ENCODE peak calls at places on chromosome 13, in four cellular contexts. U is breast epithelium, P is right atrium auricular region, R is IMR-90. V is an unnamed sample. For H3K27me3, the result is how much of the 10 kb centered on the place peaks cover.

GRCh38 chr13:24263652-24264051 is 45.7 kb upstream of the C1QTNF9 start:
- DNase-seq in U (no peak), P (no peak), R (peak), V (no peak)

GRCh38 chr13:98575009-98575866 is 1.7 kb downstream of the STK24 start:
- DNase-seq in U (no peak), P (no peak), R (no peak), V (no peak)

GRCh38 chr13:80975903-80976302 is 635.0 kb upstream of the SPRY2 start:
- DNase-seq in U (no peak), P (no peak), R (no peak), V (no peak)

GRCh38 chr13:34410653-34411052 is 531.4 kb upstream of the NBEA start:
- DNase-seq in U (no peak), P (no peak), R (no peak), V (no peak)

GRCh38 chr13:110559429-110559943 is 2.0 kb downstream of the RAB20 start:
- DNase-seq in U (peak), P (no peak), R (peak), V (peak)

GRCh38 chr13:75319244-75319643 is 162.7 kb downstream of the TBC1D4 start:
- DNase-seq in U (no peak), P (no peak), R (peak), V (peak)

GRCh38 chr13:32059511-32059984 is 28.0 kb downstream of the FRY start:
- DNase-seq in U (no peak), P (no peak), R (no peak), V (no peak)

GRCh38 chr13:52809310-52809769 is 39.1 kb downstream of the PCDH8 start:
- DNase-seq in U (peak), P (no peak), R (peak), V (peak)

GRCh38 chr13:114222461-114222968 is 12.2 kb upstream of the CDC16 start:
- DNase-seq in U (no peak), P (no peak), R (peak), V (peak)

GRCh38 chr13:75514080-75515040 is 23.3 kb downstream of the COMMD6 start:
- DNase-seq in U (no peak), P (no peak), R (peak), V (no peak)

GRCh38 chr13:23905766-23906165 is 8.5 kb upstream of the C1QTNF9B start:
- DNase-seq in U (no peak), P (no peak), R (no peak), V (no peak)

GRCh38 chr13:70330697-70331361 is 222.6 kb upstream of the KLHL1 start:
- DNase-seq in U (no peak), P (no peak), R (no peak), V (peak)

DNA sequence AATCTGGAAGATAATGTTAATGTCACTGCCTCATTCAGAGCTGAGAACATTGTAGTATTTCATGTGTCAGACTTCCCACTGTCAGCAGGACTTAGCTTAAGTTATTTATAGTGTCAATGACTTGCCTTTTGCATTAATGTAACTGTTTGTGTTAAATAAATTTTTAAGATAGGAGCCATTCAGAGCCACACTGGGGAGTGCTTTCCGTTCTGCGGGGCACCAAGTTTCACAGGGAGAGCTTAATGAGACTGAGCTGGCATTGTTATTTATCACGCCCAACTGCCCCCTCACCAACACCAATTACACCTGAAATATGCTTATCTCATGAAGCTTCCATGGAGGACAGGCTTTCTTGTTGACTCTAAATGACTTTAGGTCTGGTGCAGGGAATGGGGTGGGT is 226.9 kb upstream of the UBL3 start:
- DNase-seq in U (no peak), P (no peak), R (no peak), V (no peak)
- TF ChIP-seq CTCF in U (no peak), P (no peak), R (no peak), V (no peak)

GRCh38 chr13:72508392-72508791 is 219.0 kb downstream of the MZT1 start:
- DNase-seq in U (no peak), P (no peak), R (no peak), V (no peak)
- H3K4me3 ChIP-seq in U (no peak), P (no peak), R (no peak), V (no peak)

DNA sequence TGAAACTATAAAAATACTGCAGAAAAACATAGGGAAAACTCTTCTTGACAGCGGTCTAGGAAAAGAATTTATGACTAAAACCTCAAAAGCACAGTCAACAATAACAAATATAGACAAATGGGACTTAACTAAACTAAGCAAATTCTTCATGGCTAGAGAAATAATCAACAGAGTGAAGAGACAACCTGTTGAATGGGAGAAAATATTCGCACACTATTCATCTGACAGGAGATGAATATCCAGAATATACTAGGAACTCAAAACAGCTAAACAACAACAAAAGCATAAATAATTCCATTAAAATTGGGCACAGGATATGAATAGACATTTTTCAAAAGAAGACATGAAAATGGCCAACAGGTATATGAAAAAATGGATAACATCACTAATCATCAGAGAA is 303.6 kb upstream of the PRR20A start:
- DNase-seq in U (no peak), P (no peak), R (no peak), V (no peak)
- H3K27me3 ChIP-seq in U (under half), P (under half), R (under half), V (under half)

DNA sequence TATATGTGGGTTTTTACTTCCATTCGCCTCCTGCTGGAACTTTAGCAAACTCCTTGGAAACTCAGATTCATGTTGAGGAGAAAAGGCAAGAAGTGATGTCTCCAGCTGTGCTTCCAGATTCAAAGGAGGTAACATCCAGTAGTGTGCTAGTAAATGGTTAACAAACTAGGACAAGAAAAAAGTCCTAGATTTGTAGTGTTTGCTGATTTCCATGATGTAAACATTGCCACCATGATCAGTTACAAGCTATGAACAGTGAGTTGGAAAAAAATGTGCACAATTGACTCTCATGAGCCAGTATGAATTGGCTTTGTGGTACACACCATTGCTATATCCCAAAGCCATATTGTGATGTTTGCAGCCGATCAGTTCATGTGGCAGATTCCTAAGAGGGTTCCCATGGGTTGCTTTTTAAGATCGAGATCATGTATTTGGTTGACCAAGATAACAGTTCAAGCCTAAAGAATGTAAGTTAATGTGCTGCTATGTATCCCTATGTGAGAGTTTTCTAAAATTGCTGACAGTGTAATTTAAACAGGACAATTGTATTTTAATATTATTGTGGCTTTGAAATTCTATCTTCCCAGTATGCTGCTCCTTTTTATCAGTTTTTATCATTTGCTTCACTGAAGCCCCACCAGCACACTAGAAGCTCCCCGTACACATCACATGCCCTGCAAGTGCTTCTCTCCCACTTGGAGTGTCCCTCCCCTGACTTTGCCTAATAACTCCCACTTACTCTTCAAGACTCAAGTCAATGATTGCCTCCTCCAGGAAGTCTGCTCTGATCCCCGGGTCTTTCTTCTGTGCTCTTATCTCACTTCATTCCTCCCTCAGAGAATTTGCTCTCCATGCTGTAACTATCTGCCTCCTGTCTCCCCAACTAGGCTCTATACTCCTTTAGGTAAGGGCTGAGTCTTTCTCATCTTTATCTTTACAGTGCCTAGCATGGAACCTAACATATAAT is 148.3 kb downstream of the RGCC start:
- DNase-seq in U (no peak), P (no peak), R (no peak), V (no peak)
- TF ChIP-seq CTCF in U (no peak), P (no peak), R (no peak), V (no peak)

DNA sequence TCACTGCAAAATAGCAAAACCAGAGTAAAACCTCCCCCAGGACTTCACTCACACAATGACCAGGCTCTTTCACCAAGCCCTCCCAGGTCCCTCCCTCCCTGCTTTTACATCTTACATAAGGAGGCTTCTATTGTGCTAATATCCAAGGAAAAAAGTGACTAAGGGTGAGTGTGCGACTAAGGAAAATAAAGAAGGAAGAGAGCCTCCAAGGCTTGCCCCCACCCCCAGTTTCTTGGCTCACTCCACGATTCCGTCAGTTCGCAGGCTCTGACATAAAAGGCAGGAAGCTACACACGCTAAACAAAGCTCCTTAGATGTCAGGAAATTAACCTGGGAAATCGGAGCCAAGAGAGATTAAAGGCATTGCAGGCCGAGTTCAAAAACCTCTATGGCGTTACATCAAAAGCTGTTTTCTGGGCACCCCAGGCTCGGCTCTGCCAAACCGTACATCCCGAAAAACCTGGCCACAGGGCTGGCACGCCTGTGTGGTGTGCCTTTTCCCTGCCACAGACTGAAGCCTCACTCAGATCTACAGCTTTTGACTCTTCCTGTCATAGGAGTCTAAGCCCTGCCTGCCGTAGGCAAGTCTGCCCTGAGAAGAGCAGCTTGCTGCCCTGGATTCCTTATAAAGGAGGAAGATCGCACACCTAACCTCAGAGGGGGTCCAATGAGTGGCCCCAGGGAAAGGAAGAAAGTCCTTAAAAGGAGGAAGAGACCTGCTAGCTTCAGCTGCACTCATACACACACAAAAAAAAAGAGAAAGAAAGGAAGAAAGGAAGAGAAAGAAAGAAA is 67.0 kb upstream of the SERP2 start:
- DNase-seq in U (peak), P (peak), R (peak), V (peak)
- H3K4me3 ChIP-seq in U (peak), P (no peak), R (no peak), V (no peak)

V was measured in bronchial epithelial cell.